ENCODE peak calls at places on chromosomes 3 and 15, in seven cellular contexts. V is NCI-H2081; N is activated CD8-positive, alpha-beta memory T cell treated with anti-CD3 and anti-CD28 coated beads, Interleukin-2, amount 10 ng/mL, durations not matched to agents 7 days and 5 days; F is A549; Y is head of caudate nucleus; K is activated T-helper 1 cell treated with Interleukin-2 at 50 U/mL for 16 hours; I is H7. W is an unnamed sample.

GRCh38 chr3:33054100-33055097 is 42.5 kb downstream of the GLB1 start:
- DNase-seq in V (no peak), N (no peak), F (no peak), Y (no peak), K (no peak), I (no peak), W (no peak)

GRCh38 chr15:79903137-79903536 is 6.3 kb upstream of the MTHFS start:
- DNase-seq in V (no peak), N (no peak), F (no peak), Y (no peak), K (no peak), I (no peak), W (no peak)

GRCh38 chr15:28111552-28111951 is 12.4 kb upstream of the OCA2 start:
- DNase-seq in V (no peak), N (no peak), F (no peak), Y (peak; percentile 12), K (no peak), I (peak; percentile 38), W (no peak)

GRCh38 chr3:134722899-134723484 is 72.1 kb upstream of the EPHB1 start:
- DNase-seq in V (no peak), N (no peak), F (no peak), Y (no peak), K (no peak), I (no peak), W (no peak)

GRCh38 chr3:135905058-135905724 is 60.3 kb upstream of the PPP2R3A start:
- DNase-seq in V (no peak), N (no peak), F (peak; percentile 16), Y (no peak), K (no peak), I (peak; percentile 13), W (no peak)

GRCh38 chr3:138016065-138016464 is 6.1 kb downstream of the CLDN18 start:
- DNase-seq in V (no peak), N (no peak), F (no peak), Y (no peak), K (no peak), I (no peak), W (no peak)

GRCh38 chr3:72338082-72338941 is 509.9 kb downstream of the SHQ1 start:
- DNase-seq in V (no peak), N (peak; percentile 49), F (peak; percentile 23), Y (no peak), K (no peak), I (no peak), W (no peak)

GRCh38 chr3:109853077-109853732 is 515.9 kb upstream of the DPPA4 start:
- DNase-seq in V (peak; percentile 3), N (no peak), F (no peak), Y (no peak), K (no peak), I (no peak), W (no peak)

GRCh38 chr3:164918915-164919314 is 159.4 kb downstream of the SI start:
- DNase-seq in V (peak; percentile 13), N (no peak), F (no peak), Y (no peak), K (no peak), I (no peak), W (no peak)

GRCh38 chr3:131303848-131304247 is 77.7 kb upstream of the NUDT16 start:
- DNase-seq in V (no peak), N (no peak), F (no peak), Y (no peak), K (no peak), I (no peak), W (no peak)

GRCh38 chr3:64316971-64317370 is 91.7 kb upstream of the PRICKLE2 start:
- DNase-seq in V (no peak), N (no peak), F (no peak), Y (no peak), K (no peak), I (no peak), W (no peak)

GRCh38 chr3:29099296-29099695 is 181.6 kb upstream of the RBMS3 start:
- DNase-seq in V (peak; percentile 8), N (no peak), F (no peak), Y (no peak), K (no peak), I (no peak), W (no peak)

GRCh38 chr3:143291826-143292447 is 172.4 kb downstream of the CHST2 start:
- DNase-seq in V (no peak), N (no peak), F (no peak), Y (peak; percentile 23), K (no peak), I (no peak), W (no peak)

GRCh38 chr15:101078669-101079323 is 159.6 kb downstream of the LRRK1 start:
- DNase-seq in V (no peak), N (no peak), F (no peak), Y (no peak), K (no peak), I (no peak), W (no peak)

GRCh38 chr3:177603137-177603603 is 405.9 kb upstream of the TBL1XR1 start:
- DNase-seq in V (no peak), N (no peak), F (no peak), Y (no peak), K (no peak), I (no peak), W (no peak)

GRCh38 chr3:102450976-102451375 is 16.2 kb downstream of the ZPLD1 start:
- DNase-seq in V (no peak), N (no peak), F (no peak), Y (no peak), K (no peak), I (no peak), W (no peak)

GRCh38 chr3:188407158-188407880 is 253.4 kb downstream of the LPP start:
- DNase-seq in V (no peak), N (no peak), F (no peak), Y (no peak), K (no peak), I (no peak), W (no peak)

GRCh38 chr15:29593629-29594028 is 228.6 kb downstream of the TJP1 start:
- DNase-seq in V (no peak), N (no peak), F (no peak), Y (no peak), K (no peak), I (no peak), W (no peak)

GRCh38 chr3:182234881-182235280 is 523.2 kb downstream of the SOX2 start:
- DNase-seq in V (no peak), N (no peak), F (no peak), Y (no peak), K (no peak), I (no peak), W (no peak)

GRCh38 chr3:33315826-33316225 is 38.6 kb downstream of the FBXL2 start:
- DNase-seq in V (no peak), N (no peak), F (peak; percentile 34), Y (no peak), K (no peak), I (no peak), W (no peak)

GRCh38 chr3:16928386-16929132 is 43.8 kb downstream of the PLCL2 start:
- DNase-seq in V (no peak), N (no peak), F (no peak), Y (no peak), K (no peak), I (no peak), W (no peak)